ENCODE peak calls at places on chromosomes 16 and 17, in eight cellular contexts. B is AG04450; M is fibroblast of pulmonary artery; D is CD8-positive, alpha-beta memory T cell; A is Panc1; Z is astrocyte of the spinal cord; C is PC-3; W is ascending aorta. U is an unnamed sample.

GRCh38 chr17:17506893-17507464 is 10.8 kb upstream of the RASD1 start:
- DNase-seq in C (no peak), W (no peak), D (no peak), Z (peak; percentile 21), A (no peak), M (no peak), B (no peak), U (no peak)

GRCh38 chr16:12925026-12925425 is 23.6 kb downstream of the SHISA9 start:
- DNase-seq in Z (no peak), W (no peak), C (no peak), D (no peak), M (no peak), A (no peak), B (no peak), U (no peak)

GRCh38 chr17:46044286-46044928 is 45.4 kb downstream of the STH start:
- DNase-seq in Z (peak; percentile 90), B (peak; percentile 82), D (peak; percentile 32), W (no peak), C (peak; percentile 92), M (peak; percentile 96), A (peak; percentile 42), U (peak; percentile 66)

GRCh38 chr17:3029213-3029913 is 34.0 kb downstream of the OR1D5 start:
- DNase-seq in C (no peak), Z (no peak), A (no peak), M (no peak), B (no peak), W (no peak), D (no peak), U (no peak)

GRCh38 chr17:37490638-37491614 is 1.2 kb downstream of the DUSP14 start:
- DNase-seq in M (peak; percentile 88), C (peak; percentile 87), A (no peak), Z (peak; percentile 87), B (no peak), D (no peak), W (no peak), U (peak; percentile 62)

GRCh38 chr16:87241135-87241771 is 75.9 kb downstream of the C16orf95 start:
- DNase-seq in Z (no peak), A (no peak), B (no peak), M (no peak), C (no peak), D (no peak), W (no peak), U (no peak)

GRCh38 chr16:56351481-56351880 is 73.9 kb downstream of the AMFR start:
- DNase-seq in C (no peak), A (no peak), M (no peak), B (no peak), D (no peak), W (no peak), Z (no peak), U (no peak)

GRCh38 chr17:2710804-2711607 is 558 bp downstream of the CLUH start:
- DNase-seq in M (no peak), W (no peak), A (no peak), B (no peak), Z (no peak), D (peak; percentile 39), C (peak; percentile 3), U (no peak)

GRCh38 chr16:11994187-11995119 is 17.9 kb downstream of the SNX29 start:
- DNase-seq in B (no peak), A (no peak), W (peak; percentile 17), M (no peak), D (no peak), Z (no peak), C (no peak), U (no peak)

GRCh38 chr16:70437017-70437581 is 1.8 kb downstream of the ST3GAL2 start:
- DNase-seq in Z (peak; percentile 92), B (peak; percentile 77), M (peak; percentile 95), W (no peak), C (no peak), D (no peak), A (no peak), U (peak; percentile 88)

GRCh38 chr17:70204431-70204830 is 35.1 kb downstream of the KCNJ2 start:
- DNase-seq in D (no peak), M (no peak), Z (no peak), C (no peak), W (no peak), A (no peak), B (no peak), U (no peak)

GRCh38 chr17:4583796-4584124 is 569 bp upstream of the SMTNL2 start:
- DNase-seq in W (no peak), M (no peak), C (no peak), A (no peak), Z (no peak), B (no peak), D (no peak), U (no peak)

GRCh38 chr17:65750678-65751077 is 189.2 kb upstream of the AXIN2 start:
- DNase-seq in Z (peak; percentile 97), C (peak; percentile 99), B (peak; percentile 75), M (peak; percentile 87), W (no peak), A (peak; percentile 12), D (peak; percentile 49), U (peak; percentile 91)

GRCh38 chr16:56257666-56258359 is 66.5 kb downstream of the GNAO1 start:
- DNase-seq in Z (no peak), C (no peak), W (no peak), A (no peak), D (no peak), M (no peak), B (no peak), U (no peak)

GRCh38 chr17:57097832-57098421 is 12.9 kb downstream of the AKAP1 start:
- DNase-seq in W (no peak), Z (peak; percentile 87), D (no peak), B (no peak), M (peak; percentile 86), A (no peak), C (peak; percentile 73), U (peak; percentile 48)

GRCh38 chr17:29555840-29556239 is 11.0 kb downstream of the ABHD15 start:
- DNase-seq in W (no peak), M (no peak), C (no peak), D (no peak), A (no peak), Z (no peak), B (no peak), U (no peak)

GRCh38 chr17:82061047-82061925 is 4.3 kb downstream of the DUS1L start:
- DNase-seq in Z (no peak), B (no peak), D (no peak), W (no peak), C (no peak), M (no peak), A (no peak), U (no peak)
- H3K4me3 ChIP-seq in Z (no peak overlapping the region), B (no peak overlapping the region), D (no peak overlapping the region), W (no peak overlapping the region), C (no peak overlapping the region), M (no peak overlapping the region), A (no peak overlapping the region), U (no peak overlapping the region)

DNA sequence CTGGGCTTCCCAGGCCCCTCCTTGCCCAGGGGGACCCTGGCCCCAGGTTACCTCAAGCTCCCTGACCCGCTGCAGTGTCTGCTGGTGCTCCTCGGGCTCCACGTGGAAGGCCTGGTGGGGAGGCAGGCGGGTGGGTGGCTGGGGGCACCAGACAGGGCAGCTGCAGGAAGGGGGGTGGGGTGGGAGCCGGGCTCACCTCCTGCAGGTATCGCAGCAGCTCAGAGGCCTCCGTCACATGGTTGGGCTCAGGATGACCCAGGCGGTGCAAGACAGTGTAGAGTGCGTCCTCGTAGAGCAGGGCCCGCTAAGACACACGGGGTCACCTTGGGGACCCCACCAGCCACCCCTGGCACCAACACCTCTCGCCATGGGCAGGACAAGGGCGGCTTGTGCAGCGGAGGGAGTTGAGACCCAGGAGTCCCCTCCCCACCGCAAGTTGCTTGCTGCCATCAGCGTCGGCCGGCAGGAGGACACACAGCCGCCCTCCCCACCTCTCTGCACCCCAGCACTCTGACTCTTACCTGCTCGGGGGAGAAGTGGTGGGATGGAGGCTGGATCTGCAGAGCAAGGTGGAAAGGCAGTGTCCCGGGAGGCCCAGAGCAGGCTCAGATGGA is 1.1 kb downstream of the UNC13D start:
- DNase-seq in D (peak; percentile 28), Z (no peak), C (no peak), M (no peak), A (no peak), W (no peak), B (no peak), U (no peak)
- H3K4me3 ChIP-seq in D (peak overlapping the region; percentile 91), Z (no peak overlapping the region), C (peak overlapping the region; percentile 57), M (no peak overlapping the region), A (no peak overlapping the region), W (no peak overlapping the region), B (no peak overlapping the region), U (no peak overlapping the region)

GRCh38 chr17:78818152-78818846 is 22.3 kb downstream of the USP36 start:
- DNase-seq in A (no peak), D (no peak), Z (no peak), W (no peak), B (no peak), C (no peak), M (no peak), U (no peak)
- H3K4me3 ChIP-seq in A (no peak overlapping the region), D (peak overlapping the region; percentile 3), Z (no peak overlapping the region), W (no peak overlapping the region), B (no peak overlapping the region), C (no peak overlapping the region), M (no peak overlapping the region), U (no peak overlapping the region)

DNA sequence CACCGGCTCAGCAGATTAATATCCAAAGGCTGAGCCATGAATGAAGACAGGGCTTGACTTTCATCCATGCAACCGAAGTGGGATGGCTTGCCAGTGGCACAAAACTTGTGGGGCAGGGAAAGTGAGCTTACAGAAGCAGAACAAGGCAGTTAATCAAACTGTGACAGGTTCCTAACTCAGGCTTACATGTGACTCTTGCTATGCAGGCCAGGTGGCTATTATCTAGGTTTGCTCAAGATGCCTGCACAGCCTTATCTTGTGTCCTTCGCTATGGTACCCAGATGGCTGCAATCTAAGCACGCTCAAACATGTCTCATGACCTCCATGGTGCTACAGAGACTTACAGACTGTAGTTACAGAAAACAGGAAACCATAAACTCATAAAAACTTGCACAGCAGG is 8.6 kb upstream of the DNAH9 start:
- DNase-seq in Z (no peak), A (no peak), D (no peak), W (no peak), C (no peak), M (no peak), B (no peak), U (no peak)
- H3K4me3 ChIP-seq in Z (no peak overlapping the region), A (no peak overlapping the region), D (no peak overlapping the region), W (no peak overlapping the region), C (no peak overlapping the region), M (no peak overlapping the region), B (no peak overlapping the region), U (no peak overlapping the region)

U was measured in skeletal muscle cell.